ENCODE peak calls at places on chromosomes 3 and 15, in seven cellular contexts. U is HepG2, K is SK-N-SH, H is K562, P is GM12892, L is H1, Q is GM12878. F is an unnamed sample.

GRCh38 chr3:45064512-45065372 is 38.6 kb downstream of the CLEC3B start:
- DNase-seq in U (no peak), K (no peak), H (peak; percentile 76), P (no peak), L (no peak), Q (no peak), F (no peak)

GRCh38 chr15:57502116-57502515 is 89.6 kb upstream of the MYZAP start:
- DNase-seq in U (no peak), K (no peak), H (no peak), P (no peak), L (no peak), Q (no peak), F (no peak)

GRCh38 chr3:194395201-194395600 is 3.9 kb downstream of the GP5 start:
- DNase-seq in U (peak; percentile 24), K (no peak), H (no peak), P (no peak), L (no peak), Q (no peak), F (no peak)

GRCh38 chr3:160125188-160125587 is 100.0 kb upstream of the C3orf80 start:
- DNase-seq in U (no peak), K (no peak), H (no peak), P (no peak), L (no peak), Q (no peak), F (no peak)

GRCh38 chr3:38021196-38021595 is 8.2 kb downstream of the PLCD1 start:
- DNase-seq in U (no peak), K (no peak), H (no peak), P (no peak), L (no peak), Q (no peak), F (no peak)

GRCh38 chr3:17639765-17640164 is 102.7 kb downstream of the TBC1D5 start:
- DNase-seq in U (peak; percentile 92), K (no peak), H (no peak), P (no peak), L (no peak), Q (no peak), F (no peak)

GRCh38 chr15:35693286-35693685 is 147.3 kb upstream of the DPH6 start:
- DNase-seq in U (no peak), K (no peak), H (no peak), P (no peak), L (no peak), Q (no peak), F (no peak)

GRCh38 chr15:97101572-97101971 is 771.1 kb downstream of the NR2F2 start:
- DNase-seq in U (no peak), K (no peak), H (no peak), P (no peak), L (no peak), Q (no peak), F (no peak)

GRCh38 chr3:128745742-128746141 is 19.8 kb downstream of the RAB7A start:
- DNase-seq in U (peak; percentile 20), K (no peak), H (no peak), P (no peak), L (no peak), Q (no peak), F (no peak)

GRCh38 chr15:36757189-36757814 is 177.9 kb downstream of the CDIN1 start:
- DNase-seq in U (no peak), K (no peak), H (no peak), P (no peak), L (no peak), Q (no peak), F (no peak)

GRCh38 chr3:37163262-37164020 is 10.9 kb downstream of the LRRFIP2 start:
- DNase-seq in U (no peak), K (peak; percentile 20), H (no peak), P (no peak), L (no peak), Q (no peak), F (no peak)

GRCh38 chr3:185561374-185561943 is 9.1 kb upstream of the LIPH start:
- DNase-seq in U (no peak), K (no peak), H (no peak), P (no peak), L (no peak), Q (no peak), F (no peak)

GRCh38 chr3:14605744-14606143 is 45.8 kb upstream of the CCDC174 start:
- DNase-seq in U (no peak), K (no peak), H (no peak), P (no peak), L (no peak), Q (no peak), F (no peak)

GRCh38 chr15:80328496-80328895 is 75.7 kb upstream of the ARNT2 start:
- DNase-seq in U (no peak), K (no peak), H (no peak), P (no peak), L (no peak), Q (no peak), F (no peak)

GRCh38 chr3:29555590-29555989 is 274.7 kb downstream of the RBMS3 start:
- DNase-seq in U (no peak), K (no peak), H (no peak), P (no peak), L (no peak), Q (no peak), F (no peak)

GRCh38 chr3:151283907-151284461 is 5.6 kb upstream of the P2RY14 start:
- DNase-seq in U (peak; percentile 84), K (no peak), H (no peak), P (no peak), L (no peak), Q (no peak), F (no peak)

GRCh38 chr3:169454823-169455222 is 208.7 kb downstream of the MECOM start:
- DNase-seq in U (no peak), K (no peak), H (no peak), P (no peak), L (no peak), Q (no peak), F (no peak)

GRCh38 chr3:27186013-27186412 is 183.2 kb downstream of the NEK10 start:
- DNase-seq in U (no peak), K (no peak), H (no peak), P (no peak), L (no peak), Q (no peak), F (no peak)

GRCh38 chr15:81945014-81945615 is 100.7 kb downstream of the MEX3B start:
- DNase-seq in U (no peak), K (no peak), H (peak; percentile 82), P (no peak), L (no peak), Q (no peak), F (no peak)

GRCh38 chr3:29611252-29611651 is 330.4 kb downstream of the RBMS3 start:
- DNase-seq in U (no peak), K (no peak), H (no peak), P (no peak), L (no peak), Q (no peak), F (no peak)

GRCh38 chr3:26369133-26369532 is 253.4 kb upstream of the LRRC3B start:
- DNase-seq in U (no peak), K (no peak), H (no peak), P (no peak), L (no peak), Q (no peak), F (no peak)

GRCh38 chr3:111068574-111068973 is 3.0 kb upstream of the NECTIN3 start:
- DNase-seq in U (peak; percentile 33), K (no peak), H (no peak), P (no peak), L (no peak), Q (no peak), F (no peak)

GRCh38 chr3:122942937-122943827 is 84.4 kb downstream of the SEMA5B start:
- DNase-seq in U (peak; percentile 61), K (peak; percentile 91), H (peak; percentile 62), P (peak; percentile 64), L (peak; percentile 49), Q (no peak), F (peak; percentile 68)

GRCh38 chr3:43071313-43071893 is 34.5 kb downstream of the POMGNT2 start:
- DNase-seq in U (peak; percentile 23), K (peak; percentile 28), H (peak; percentile 66), P (no peak), L (peak; percentile 27), Q (no peak), F (no peak)

GRCh38 chr3:14451844-14452533 is 49.6 kb downstream of the SLC6A6 start:
- DNase-seq in U (peak; percentile 76), K (no peak), H (no peak), P (no peak), L (no peak), Q (no peak), F (no peak)

GRCh38 chr3:115245437-115245836 is 98.3 kb upstream of the ZBTB20 start:
- DNase-seq in U (no peak), K (no peak), H (peak; percentile 23), P (no peak), L (no peak), Q (no peak), F (no peak)

GRCh38 chr3:107387555-107387954 is 10.3 kb downstream of the CCDC54 start:
- DNase-seq in U (no peak), K (no peak), H (no peak), P (no peak), L (no peak), Q (no peak), F (no peak)
- TF ChIP-seq TAF1 in U (no peak), K (no peak), H (no peak), P (no peak), L (no peak), Q (no peak), F (no peak)

GRCh38 chr3:127598841-127599570 is 795 bp downstream of the MCM2 start:
- DNase-seq in U (peak; percentile 35), K (no peak), H (no peak), P (no peak), L (no peak), Q (no peak), F (no peak)
- TF ChIP-seq TAF1 in U (no peak), K (no peak), H (no peak), P (no peak), L (peak; percentile 26), Q (no peak), F (no peak)

GRCh38 chr3:120088622-120089021 is 5.6 kb downstream of the GSK3B start:
- DNase-seq in U (no peak), K (no peak), H (no peak), P (no peak), L (no peak), Q (no peak), F (no peak)

GRCh38 chr3:120090422-120090821 is 3.8 kb downstream of the GSK3B start:
- DNase-seq in U (no peak), K (no peak), H (no peak), P (no peak), L (no peak), Q (no peak), F (no peak)

GRCh38 chr3:120092444-120092843 is 1.8 kb downstream of the GSK3B start:
- DNase-seq in U (no peak), K (no peak), H (no peak), P (no peak), L (no peak), Q (no peak), F (no peak)

GRCh38 chr3:120093119-120093922 is 926 bp downstream of the GSK3B start:
- DNase-seq in U (no peak), K (no peak), H (no peak), P (no peak), L (peak; percentile 33), Q (no peak), F (no peak)

GRCh38 chr3:120089089-120089488 is 5.2 kb downstream of the GSK3B start:
- DNase-seq in U (no peak), K (no peak), H (no peak), P (no peak), L (no peak), Q (no peak), F (no peak)
- TF ChIP-seq TAF1 in U (no peak), K (no peak), H (no peak), P (no peak), L (no peak), Q (no peak), F (no peak)

GRCh38 chr3:106765342-106765741 is 611.9 kb upstream of the CCDC54 start:
- DNase-seq in U (no peak), K (no peak), H (no peak), P (no peak), L (no peak), Q (no peak), F (no peak)
- TF ChIP-seq TAF1 in U (no peak), K (no peak), H (no peak), P (no peak), L (no peak), Q (no peak), F (no peak)

F was measured in GM12891.